ENCODE peak calls at places on chromosome 9, in nine cellular contexts. G is Panc1; L is PC-3; S is naive thymus-derived CD4-positive, alpha-beta T cell; T is activated naive CD8-positive, alpha-beta T cell treated with anti-CD3 and anti-CD28 coated beads, Interleukin-2, amount 10 ng/mL, durations not matched to agents 7 days and 5 days; X is stimulated activated CD8-positive, alpha-beta memory T cell treated with anti-CD3 and anti-CD28 coated beads, Interleukin-15, amount 100 ng/mL, for 24 hours; K is uterus; D is CD8-positive, alpha-beta memory T cell; U is KG1. E is an unnamed sample.
A peak's percentile ranks its signal among the peaks of the same experiment; 100 is the strongest.

GRCh38 chr9:9862412-9862811 is 750.4 kb downstream of the PTPRD start:
- DNase-seq in G (no peak), L (no peak), S (no peak), T (no peak), X (no peak), K (no peak), D (no peak), U (no peak), E (no peak)

GRCh38 chr9:93896093-93896492 is 59.1 kb downstream of the BARX1 start:
- DNase-seq in G (no peak), L (no peak), S (no peak), T (no peak), X (no peak), K (peak; percentile 5), D (peak; percentile 33), U (no peak), E (no peak)

GRCh38 chr9:91750343-91750742 is 199.7 kb downstream of the ROR2 start:
- DNase-seq in G (no peak), L (peak; percentile 22), S (no peak), T (no peak), X (no peak), K (no peak), D (no peak), U (no peak), E (no peak)

GRCh38 chr9:91420471-91421021 is 3.1 kb downstream of the NFIL3 start:
- DNase-seq in G (no peak), L (no peak), S (no peak), T (no peak), X (no peak), K (no peak), D (no peak), U (no peak), E (peak; percentile 9)

GRCh38 chr9:127130661-127131538 is 8.5 kb upstream of the ANGPTL2 start:
- DNase-seq in G (no peak), L (peak; percentile 42), S (no peak), T (no peak), X (no peak), K (peak; percentile 70), D (no peak), U (no peak), E (peak; percentile 96)

GRCh38 chr9:72751541-72751940 is 201.3 kb downstream of the ALDH1A1 start:
- DNase-seq in G (no peak), L (no peak), S (no peak), T (no peak), X (no peak), K (no peak), D (no peak), U (no peak), E (no peak)

GRCh38 chr9:22026696-22027095 is 17.6 kb upstream of the CDKN2B start:
- DNase-seq in G (no peak), L (no peak), S (no peak), T (no peak), X (no peak), K (no peak), D (no peak), U (no peak), E (no peak)

GRCh38 chr9:136172412-136173079 is 32.4 kb downstream of the LHX3 start:
- DNase-seq in G (no peak), L (no peak), S (no peak), T (no peak), X (no peak), K (no peak), D (no peak), U (no peak), E (no peak)

GRCh38 chr9:126962336-126962735 is 47.8 kb downstream of the RALGPS1 start:
- DNase-seq in G (no peak), L (no peak), S (no peak), T (no peak), X (no peak), K (no peak), D (no peak), U (no peak), E (no peak)

GRCh38 chr9:137138058-137138697 is 776 bp upstream of the GRIN1 start:
- DNase-seq in G (no peak), L (no peak), S (no peak), T (no peak), X (no peak), K (no peak), D (no peak), U (no peak), E (no peak)

GRCh38 chr9:33227741-33228140 is 12.2 kb upstream of the SPINK4 start:
- DNase-seq in G (no peak), L (no peak), S (no peak), T (no peak), X (no peak), K (no peak), D (no peak), U (no peak), E (peak; percentile 56)

GRCh38 chr9:34185778-34186551 is 7.1 kb downstream of the UBAP1 start:
- DNase-seq in G (peak; percentile 85), L (peak; percentile 93), S (no peak), T (no peak), X (no peak), K (peak; percentile 32), D (no peak), U (no peak), E (peak; percentile 99)

GRCh38 chr9:120505186-120505585 is 74.8 kb downstream of the CDK5RAP2 start:
- DNase-seq in G (no peak), L (no peak), S (no peak), T (no peak), X (no peak), K (no peak), D (no peak), U (no peak), E (no peak)

GRCh38 chr9:138010274-138010800 is 132.8 kb downstream of the CACNA1B start:
- DNase-seq in G (no peak), L (no peak), S (no peak), T (peak; percentile 17), X (no peak), K (no peak), D (no peak), U (no peak), E (no peak)

GRCh38 chr9:4382722-4383317 is 83.0 kb upstream of the GLIS3 start:
- DNase-seq in G (no peak), L (peak; percentile 50), S (peak; percentile 38), T (no peak), X (no peak), K (no peak), D (no peak), U (no peak), E (peak; percentile 54)

GRCh38 chr9:36995927-36996471 is 38.1 kb downstream of the PAX5 start:
- DNase-seq in G (peak; percentile 63), L (peak; percentile 69), S (peak; percentile 60), T (peak; percentile 73), X (peak; percentile 26), K (no peak), D (peak; percentile 62), U (no peak), E (peak; percentile 71)

GRCh38 chr9:123016631-123017030 is 16.8 kb upstream of the GPR21 start:
- DNase-seq in G (no peak), L (no peak), S (no peak), T (no peak), X (no peak), K (no peak), D (no peak), U (no peak), E (no peak)

GRCh38 chr9:35277649-35278359 is 116.0 kb downstream of the UNC13B start:
- DNase-seq in G (no peak), L (no peak), S (no peak), T (no peak), X (no peak), K (no peak), D (no peak), U (no peak), E (peak; percentile 42)

GRCh38 chr9:1536522-1537170 is 478.5 kb upstream of the SMARCA2 start:
- DNase-seq in G (no peak), L (no peak), S (no peak), T (no peak), X (no peak), K (no peak), D (no peak), U (no peak), E (no peak)

GRCh38 chr9:130448035-130448624 is 3.4 kb downstream of the ASS1 start:
- DNase-seq in G (no peak), L (no peak), S (no peak), T (no peak), X (no peak), K (no peak), D (no peak), U (no peak), E (peak; percentile 36)

GRCh38 chr9:30015073-30015472 is 2369.4 kb upstream of the ACO1 start:
- DNase-seq in G (no peak), L (no peak), S (no peak), T (no peak), X (no peak), K (no peak), D (no peak), U (no peak), E (no peak)

GRCh38 chr9:495739-496138 is 281.1 kb downstream of the DOCK8 start:
- DNase-seq in G (no peak), L (no peak), S (no peak), T (no peak), X (no peak), K (no peak), D (no peak), U (no peak), E (no peak)

GRCh38 chr9:94813379-94813778 is 86.9 kb downstream of the AOPEP start:
- DNase-seq in G (no peak), L (no peak), S (no peak), T (no peak), X (no peak), K (no peak), D (no peak), U (no peak), E (no peak)

GRCh38 chr9:4195285-4195684 is 104.6 kb downstream of the GLIS3 start:
- DNase-seq in G (no peak), L (no peak), S (no peak), T (no peak), X (no peak), K (no peak), D (no peak), U (no peak), E (no peak)

GRCh38 chr9:12643686-12644085 is 49.5 kb upstream of the TYRP1 start:
- DNase-seq in G (no peak), L (no peak), S (no peak), T (no peak), X (no peak), K (no peak), D (no peak), U (no peak), E (no peak)

GRCh38 chr9:132991351-132992300 is 13.1 kb downstream of the GFI1B start:
- DNase-seq in G (no peak), L (no peak), S (no peak), T (no peak), X (no peak), K (no peak), D (no peak), U (no peak), E (no peak)

GRCh38 chr9:78218890-78219289 is 17.0 kb upstream of the CEP78 start:
- DNase-seq in G (no peak), L (no peak), S (no peak), T (no peak), X (no peak), K (no peak), D (no peak), U (no peak), E (peak; percentile 56)

GRCh38 chr9:68794898-68795297 is 89.9 kb downstream of the PIP5K1B start:
- DNase-seq in G (no peak), L (no peak), S (no peak), T (no peak), X (no peak), K (no peak), D (no peak), U (no peak), E (peak; percentile 47)

GRCh38 chr9:98523231-98523901 is 185.4 kb downstream of the GABBR2 start:
- DNase-seq in G (no peak), L (peak; percentile 25), S (no peak), T (no peak), X (no peak), K (no peak), D (no peak), U (no peak), E (peak; percentile 57)